ENCODE peak calls at places on chromosomes 7 and 10, in six cellular contexts. F is GM23248, J is neuronal stem cell, X is IMR-90, C is hepatocyte, K is pancreas. E is an unnamed sample.

GRCh38 chr10:84140036-84140379 is 699 bp downstream of the GHITM start:
- DNase-seq in F (peak; percentile 66), J (no peak), X (peak; percentile 31), C (peak; percentile 43), K (no peak), E (peak; percentile 33)

GRCh38 chr10:3217301-3217700 is 44.7 kb upstream of the PITRM1 start:
- DNase-seq in F (peak; percentile 77), J (no peak), X (peak; percentile 91), C (no peak), K (no peak), E (no peak)

GRCh38 chr7:140683657-140684056 is 10.9 kb downstream of the ADCK2 start:
- DNase-seq in F (no peak), J (no peak), X (no peak), C (no peak), K (no peak), E (no peak)

GRCh38 chr7:129433823-129434171 is 435 bp upstream of the STRIP2 start:
- DNase-seq in F (no peak), J (no peak), X (no peak), C (peak; percentile 66), K (no peak), E (no peak)

GRCh38 chr10:79244068-79244442 is 103.2 kb upstream of the PPIF start:
- DNase-seq in F (no peak), J (no peak), X (no peak), C (no peak), K (no peak), E (no peak)

GRCh38 chr10:32253300-32253699 is 93.7 kb downstream of the EPC1 start:
- DNase-seq in F (peak; percentile 73), J (no peak), X (no peak), C (peak; percentile 67), K (no peak), E (no peak)

GRCh38 chr10:63554666-63555065 is 33.5 kb downstream of the REEP3 start:
- DNase-seq in F (peak; percentile 85), J (no peak), X (peak; percentile 91), C (no peak), K (no peak), E (no peak)

GRCh38 chr10:106972381-106972780 is 192.1 kb downstream of the SORCS1 start:
- DNase-seq in F (no peak), J (no peak), X (no peak), C (peak; percentile 58), K (no peak), E (no peak)

GRCh38 chr10:117743517-117743916 is 201.0 kb downstream of the EMX2 start:
- DNase-seq in F (no peak), J (no peak), X (no peak), C (no peak), K (no peak), E (no peak)

GRCh38 chr7:127214956-127215355 is 37.8 kb downstream of the GRM8 start:
- DNase-seq in F (no peak), J (no peak), X (no peak), C (no peak), K (no peak), E (no peak)

GRCh38 chr10:116665541-116666125 is 44.9 kb downstream of the PNLIPRP2 start:
- DNase-seq in F (peak; percentile 59), J (no peak), X (peak; percentile 5), C (no peak), K (peak; percentile 73), E (peak; percentile 64)

GRCh38 chr7:49774459-49775064 is 1.1 kb downstream of the VWC2 start:
- DNase-seq in F (no peak), J (peak; percentile 47), X (no peak), C (no peak), K (no peak), E (peak; percentile 45)

GRCh38 chr7:84784450-84784849 is 402.4 kb downstream of the SEMA3D start:
- DNase-seq in F (no peak), J (no peak), X (no peak), C (no peak), K (no peak), E (no peak)

GRCh38 chr10:5089869-5090268 is 4.3 kb upstream of the AKR1C3 start:
- DNase-seq in F (peak; percentile 63), J (no peak), X (peak; percentile 28), C (no peak), K (no peak), E (peak; percentile 49)

GRCh38 chr7:121202834-121203233 is 126.0 kb upstream of the WNT16 start:
- DNase-seq in F (peak; percentile 7), J (no peak), X (peak; percentile 26), C (no peak), K (no peak), E (no peak)

GRCh38 chr7:156604311-156604710 is 36.3 kb upstream of the RNF32 start:
- DNase-seq in F (peak; percentile 12), J (no peak), X (peak; percentile 9), C (no peak), K (no peak), E (no peak)

GRCh38 chr7:80429186-80429585 is 82.7 kb downstream of the GNAT3 start:
- DNase-seq in F (no peak), J (no peak), X (peak; percentile 23), C (no peak), K (no peak), E (no peak)

GRCh38 chr10:74058071-74058470 is 60.2 kb downstream of the VCL start:
- DNase-seq in F (no peak), J (no peak), X (no peak), C (no peak), K (no peak), E (no peak)

GRCh38 chr7:32091608-32092210 is 21.5 kb upstream of the PDE1C start:
- DNase-seq in F (peak; percentile 63), J (no peak), X (no peak), C (no peak), K (no peak), E (peak; percentile 9)

GRCh38 chr7:32092346-32092745 is 22.1 kb upstream of the PDE1C start:
- DNase-seq in F (peak; percentile 74), J (no peak), X (no peak), C (no peak), K (no peak), E (peak; percentile 58)

GRCh38 chr7:32088336-32088975 is 18.2 kb upstream of the PDE1C start:
- DNase-seq in F (no peak), J (no peak), X (no peak), C (no peak), K (no peak), E (no peak)

GRCh38 chr7:32089256-32089655 is 19.0 kb upstream of the PDE1C start:
- DNase-seq in F (no peak), J (no peak), X (no peak), C (no peak), K (no peak), E (no peak)

DNA sequence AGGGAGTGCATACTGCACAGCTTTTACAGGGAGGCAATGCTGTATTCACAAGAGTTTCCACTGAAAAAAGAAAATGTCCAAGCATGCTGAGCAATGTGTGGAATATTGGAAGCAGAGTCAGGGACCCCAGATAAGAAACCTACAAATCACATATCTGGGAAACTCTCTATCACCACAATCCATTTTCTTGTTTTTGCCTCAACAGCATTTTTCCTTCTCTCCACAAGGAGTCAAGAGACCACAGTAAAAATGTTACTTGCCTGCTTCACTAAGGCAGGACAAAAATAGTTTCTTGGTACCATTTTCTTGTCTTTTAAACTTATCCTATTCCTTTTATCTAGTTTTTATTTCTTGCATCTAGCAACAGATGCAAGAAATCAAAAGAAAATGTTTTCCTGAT is 19.5 kb upstream of the PDE1C start:
- DNase-seq in F (no peak), J (no peak), X (no peak), C (no peak), K (no peak), E (no peak)
- H3K4me1 ChIP-seq in F (peaks cover 31% of the 10 kb centered on the region), J (no peaks in the 10 kb centered on the region), X (peaks cover 15% of the 10 kb centered on the region), C (no peaks in the 10 kb centered on the region), K (no peaks in the 10 kb centered on the region), E (peaks cover 10% of the 10 kb centered on the region)

DNA sequence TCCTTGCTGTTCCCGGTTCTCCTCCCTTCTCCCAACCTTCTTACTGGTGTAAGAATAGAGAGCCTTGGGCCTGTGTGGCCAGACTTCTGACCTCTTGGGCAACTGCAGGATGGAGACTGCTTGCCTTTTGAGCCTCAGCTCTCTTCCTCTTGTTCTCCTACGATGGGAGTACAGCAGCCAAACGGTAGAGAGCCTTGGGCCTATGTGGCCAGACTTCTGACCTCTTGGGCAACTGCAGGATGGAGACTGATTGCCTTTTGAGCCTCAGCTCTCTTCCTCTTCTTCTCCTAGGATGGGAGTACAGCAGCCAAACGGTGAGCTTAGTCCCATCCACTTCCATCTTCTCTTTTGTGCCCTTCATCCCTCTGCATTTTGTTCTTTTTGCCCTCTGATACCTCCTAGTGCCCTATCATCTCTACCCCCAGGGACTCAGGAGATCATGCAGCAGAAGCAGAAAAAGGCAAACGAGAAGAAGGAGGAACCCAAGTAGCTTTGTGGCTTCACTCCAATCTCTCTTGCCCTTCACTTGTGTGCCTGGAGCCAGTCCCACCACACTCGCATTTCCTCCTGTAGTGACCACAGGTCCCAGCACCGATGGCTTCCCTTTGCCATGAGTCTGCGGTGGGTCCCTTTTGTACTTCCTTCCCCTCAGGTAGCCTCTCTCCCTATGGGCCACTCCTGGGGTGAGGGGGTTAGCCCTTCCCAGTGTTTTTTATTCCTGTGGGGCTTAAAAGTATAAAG is 15.3 kb downstream of the SLC25A13 start:
- DNase-seq in F (no peak), J (no peak), X (no peak), C (no peak), K (no peak), E (no peak)
- H3K4me1 ChIP-seq in F (peaks cover 18% of the 10 kb centered on the region), J (no peaks in the 10 kb centered on the region), X (peaks cover 11% of the 10 kb centered on the region), C (peaks cover 14% of the 10 kb centered on the region), K (peaks cover 17% of the 10 kb centered on the region), E (peaks cover 5% of the 10 kb centered on the region)

DNA sequence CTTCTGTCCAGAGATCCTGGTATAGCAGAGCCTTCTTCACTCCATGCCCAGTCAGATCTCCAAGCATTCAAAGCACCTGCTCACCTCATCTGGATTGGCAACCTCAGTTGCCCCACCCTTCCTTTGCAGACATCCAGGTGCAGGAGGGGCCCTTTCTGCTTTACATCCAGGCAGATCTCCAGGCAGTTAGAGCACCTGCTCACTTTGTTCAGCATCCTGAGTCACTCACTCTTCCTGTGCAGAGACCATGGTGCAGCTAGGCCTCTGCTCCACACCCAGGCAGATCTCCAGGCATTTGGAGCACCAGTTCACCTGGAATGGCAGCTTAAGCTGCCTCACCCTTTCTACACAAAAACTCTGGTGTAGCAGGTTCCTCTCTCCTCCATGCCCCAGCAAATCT is 153.1 kb downstream of the CDK14 start:
- DNase-seq in F (no peak), J (no peak), X (no peak), C (no peak), K (no peak), E (no peak)
- H3K4me1 ChIP-seq in F (peaks cover 5% of the 10 kb centered on the region), J (no peaks in the 10 kb centered on the region), X (no peaks in the 10 kb centered on the region), C (no peaks in the 10 kb centered on the region), K (no peaks in the 10 kb centered on the region), E (no peaks in the 10 kb centered on the region)

GRCh38 chr7:90269163-90269562 is 24.2 kb downstream of the CFAP69 start:
- DNase-seq in F (no peak), J (no peak), X (no peak), C (no peak), K (no peak), E (no peak)
- H3K4me1 ChIP-seq in F (peaks cover 52% of the 10 kb centered on the region), J (no peaks in the 10 kb centered on the region), X (no peaks in the 10 kb centered on the region), C (no peaks in the 10 kb centered on the region), K (peaks cover 9% of the 10 kb centered on the region), E (no peaks in the 10 kb centered on the region)